ENCODE peak calls at places on chromosome 22, in seven cellular contexts. W is SK-N-SH, C is GM12892, G is HepG2, L is K562, Y is GM12878, Q is H1. V is an unnamed sample.

GRCh38 chr22:29503811-29504372 is 23.9 kb downstream of the NEFH start:
- DNase-seq in W (no peak), C (no peak), G (no peak), L (no peak), Y (no peak), Q (no peak), V (no peak)

GRCh38 chr22:37999236-37999635 is 14.9 kb upstream of the SOX10 start:
- DNase-seq in W (no peak), C (no peak), G (no peak), L (no peak), Y (no peak), Q (no peak), V (no peak)

GRCh38 chr22:30040499-30041055 is 39.7 kb upstream of the HORMAD2 start:
- DNase-seq in W (no peak), C (no peak), G (no peak), L (no peak), Y (no peak), Q (no peak), V (no peak)

GRCh38 chr22:27100789-27101188 is 443.4 kb downstream of the MIAT start:
- DNase-seq in W (peak), C (no peak), G (no peak), L (no peak), Y (no peak), Q (peak), V (no peak)

GRCh38 chr22:49772692-49773091 is 55.0 kb downstream of the BRD1 start:
- DNase-seq in W (no peak), C (no peak), G (no peak), L (peak), Y (no peak), Q (no peak), V (no peak)

GRCh38 chr22:17969732-17970131 is 54.6 kb downstream of the MICAL3 start:
- DNase-seq in W (no peak), C (no peak), G (no peak), L (no peak), Y (no peak), Q (no peak), V (no peak)

GRCh38 chr22:37639070-37639760 is at the start of gene SH3BP1:
- DNase-seq in W (peak), C (peak), G (peak), L (peak), Y (no peak), Q (peak), V (peak)

GRCh38 chr22:19849800-19850481 is 4.7 kb downstream of the GNB1L start:
- DNase-seq in W (no peak), C (no peak), G (no peak), L (no peak), Y (no peak), Q (no peak), V (no peak)

GRCh38 chr22:49232319-49233067 is 595.2 kb downstream of the BRD1 start:
- DNase-seq in W (no peak), C (no peak), G (no peak), L (no peak), Y (no peak), Q (peak), V (no peak)

GRCh38 chr22:37309221-37310074 is 27.1 kb downstream of the CYTH4 start:
- DNase-seq in W (peak), C (peak), G (no peak), L (peak), Y (peak), Q (no peak), V (peak)

GRCh38 chr22:31753005-31753633 is 700 bp upstream of the DEPDC5 start:
- DNase-seq in W (peak), C (no peak), G (peak), L (peak), Y (no peak), Q (peak), V (no peak)

GRCh38 chr22:22820626-22821025 is 67.0 kb upstream of the IGLL5 start:
- DNase-seq in W (no peak), C (no peak), G (no peak), L (no peak), Y (no peak), Q (no peak), V (no peak)
- TF ChIP-seq TAF1 in W (no peak), C (no peak), G (no peak), L (no peak), Y (no peak), Q (no peak), V (no peak)

GRCh38 chr22:23969071-23969470 is 2.4 kb downstream of the DDTL start:
- DNase-seq in W (no peak), C (no peak), G (no peak), L (peak), Y (no peak), Q (peak), V (no peak)

GRCh38 chr22:23970201-23970641 is 3.5 kb downstream of the DDTL start:
- DNase-seq in W (no peak), C (no peak), G (no peak), L (no peak), Y (no peak), Q (no peak), V (no peak)

GRCh38 chr22:23970816-23971482 is 3.3 kb downstream of the DDT start:
- DNase-seq in W (no peak), C (no peak), G (no peak), L (peak), Y (no peak), Q (peak), V (no peak)
- TF ChIP-seq POLR2AphosphoS5 in W (no peak), C (no peak), G (no peak), L (no peak), Y (no peak), Q (peak), V (no peak)

DNA sequence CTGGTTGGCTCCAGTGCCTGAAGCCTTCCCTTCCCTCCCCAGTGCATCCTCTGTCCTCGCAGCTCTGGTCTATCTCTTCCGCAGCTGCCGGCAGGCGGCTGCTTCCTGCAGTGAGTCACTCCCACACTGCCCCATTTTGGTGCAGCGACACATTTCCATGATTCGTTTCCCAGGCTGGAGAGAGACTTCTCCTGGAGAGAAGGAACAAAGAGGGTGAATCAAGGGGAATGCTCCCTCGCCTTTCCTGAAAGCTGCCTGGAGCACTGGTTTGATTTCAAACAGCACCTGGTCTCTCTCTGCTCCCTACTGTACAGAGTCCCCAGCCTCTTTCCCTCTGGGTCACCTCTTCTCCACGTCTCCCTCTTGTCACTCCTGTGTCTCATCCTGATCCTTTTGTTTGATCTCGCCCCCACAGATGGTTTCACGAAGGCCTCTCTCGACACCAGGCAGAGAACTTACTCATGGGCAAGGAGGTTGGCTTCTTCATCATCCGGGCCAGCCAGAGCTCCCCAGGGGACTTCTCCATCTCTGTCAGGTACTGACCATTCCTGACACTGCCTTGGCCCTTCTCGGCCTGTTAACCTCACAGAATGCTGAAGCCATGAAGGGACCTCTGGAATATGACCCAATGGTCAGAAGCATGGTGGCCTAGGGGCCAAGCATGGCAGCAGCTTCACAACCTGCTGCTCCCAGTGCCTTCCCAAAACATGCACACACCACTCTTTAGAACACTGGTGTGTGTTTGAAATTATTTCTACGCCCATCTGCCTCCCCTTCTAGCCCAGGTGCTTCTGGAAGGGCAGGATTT is at the start of gene TMA7B:
- DNase-seq in W (peak), C (no peak), G (no peak), L (peak), Y (no peak), Q (no peak), V (no peak)
- TF ChIP-seq TAF1 in W (no peak), C (no peak), G (no peak), L (no peak), Y (no peak), Q (no peak), V (no peak)

GRCh38 chr22:35894464-35894878 is 134.2 kb downstream of the RBFOX2 start:
- DNase-seq in W (no peak), C (no peak), G (no peak), L (no peak), Y (no peak), Q (no peak), V (no peak)

GRCh38 chr22:35892192-35892591 is 136.4 kb downstream of the RBFOX2 start:
- DNase-seq in W (no peak), C (no peak), G (no peak), L (no peak), Y (no peak), Q (no peak), V (no peak)

GRCh38 chr22:35891442-35891841 is 137.2 kb downstream of the RBFOX2 start:
- DNase-seq in W (peak), C (no peak), G (no peak), L (no peak), Y (no peak), Q (no peak), V (no peak)

GRCh38 chr22:35894937-35895708 is 133.5 kb downstream of the RBFOX2 start:
- DNase-seq in W (peak), C (no peak), G (no peak), L (no peak), Y (no peak), Q (no peak), V (no peak)

GRCh38 chr22:35893698-35894097 is 134.9 kb downstream of the RBFOX2 start:
- DNase-seq in W (no peak), C (no peak), G (no peak), L (no peak), Y (no peak), Q (no peak), V (no peak)
- TF ChIP-seq POLR2AphosphoS5 in W (no peak), C (no peak), G (no peak), L (no peak), Y (no peak), Q (no peak), V (no peak)

V was measured in GM12891.